ENCODE peak calls at places on chromosomes 16 and 17, in six cellular contexts. One of them, this sample, is unnamed. For H3K4me1, the result is how much of the 10 kb centered on the place peaks cover.

GRCh38 chr16:30895592-30896202 is 717 bp upstream of the CTF1 start:
- DNase-seq in GM23338: no peak
- DNase-seq in testis: no peak
- DNase-seq in tibial artery: no peak
- DNase-seq in mammary epithelial cell: no peak
- DNase-seq in DND-41: no peak
- DNase-seq in this sample: no peak

GRCh38 chr17:64441772-64442549 is 7.0 kb upstream of the MILR1 start:
- DNase-seq in GM23338: no peak
- DNase-seq in testis: peak
- DNase-seq in tibial artery: peak
- DNase-seq in mammary epithelial cell: no peak
- DNase-seq in DND-41: peak
- DNase-seq in this sample: peak

GRCh38 chr16:2482181-2483107 is 7.5 kb downstream of the TBC1D24 start:
- DNase-seq in GM23338: no peak
- DNase-seq in testis: peak
- DNase-seq in tibial artery: no peak
- DNase-seq in mammary epithelial cell: peak
- DNase-seq in DND-41: no peak
- DNase-seq in this sample: no peak

GRCh38 chr16:54233626-54234025 is 53.0 kb downstream of the IRX3 start:
- DNase-seq in GM23338: no peak
- DNase-seq in testis: no peak
- DNase-seq in tibial artery: no peak
- DNase-seq in mammary epithelial cell: no peak
- DNase-seq in DND-41: no peak
- DNase-seq in this sample: no peak

GRCh38 chr17:27986805-27987684 is 55.4 kb upstream of the NLK start:
- DNase-seq in GM23338: no peak
- DNase-seq in testis: no peak
- DNase-seq in tibial artery: no peak
- DNase-seq in mammary epithelial cell: no peak
- DNase-seq in DND-41: no peak
- DNase-seq in this sample: no peak

GRCh38 chr17:32298721-32299578 is 33.3 kb downstream of the RHBDL3 start:
- DNase-seq in GM23338: no peak
- DNase-seq in testis: no peak
- DNase-seq in tibial artery: no peak
- DNase-seq in mammary epithelial cell: no peak
- DNase-seq in DND-41: no peak
- DNase-seq in this sample: no peak

GRCh38 chr16:75256871-75257343 is 5.5 kb upstream of the BCAR1 start:
- DNase-seq in GM23338: no peak
- DNase-seq in testis: no peak
- DNase-seq in tibial artery: peak
- DNase-seq in mammary epithelial cell: no peak
- DNase-seq in DND-41: no peak
- DNase-seq in this sample: no peak

GRCh38 chr17:64083571-64084085 is 46.3 kb downstream of the ERN1 start:
- DNase-seq in GM23338: no peak
- DNase-seq in testis: no peak
- DNase-seq in tibial artery: no peak
- DNase-seq in mammary epithelial cell: no peak
- DNase-seq in DND-41: no peak
- DNase-seq in this sample: no peak

GRCh38 chr16:72788269-72788809 is 259.6 kb downstream of the ZFHX3 start:
- DNase-seq in GM23338: no peak
- DNase-seq in testis: no peak
- DNase-seq in tibial artery: no peak
- DNase-seq in mammary epithelial cell: no peak
- DNase-seq in DND-41: no peak
- DNase-seq in this sample: no peak

GRCh38 chr17:31697838-31698237 is 161.2 kb downstream of the COPRS start:
- DNase-seq in GM23338: no peak
- DNase-seq in testis: no peak
- DNase-seq in tibial artery: no peak
- DNase-seq in mammary epithelial cell: no peak
- DNase-seq in DND-41: no peak
- DNase-seq in this sample: no peak

GRCh38 chr17:75771334-75772281 is 6.6 kb upstream of the GALK1 start:
- DNase-seq in GM23338: no peak
- DNase-seq in testis: no peak
- DNase-seq in tibial artery: peak
- DNase-seq in mammary epithelial cell: no peak
- DNase-seq in DND-41: no peak
- DNase-seq in this sample: no peak

GRCh38 chr16:47604306-47604705 is 143.2 kb downstream of the PHKB start:
- DNase-seq in GM23338: no peak
- DNase-seq in testis: no peak
- DNase-seq in tibial artery: no peak
- DNase-seq in mammary epithelial cell: no peak
- DNase-seq in DND-41: no peak
- DNase-seq in this sample: no peak

GRCh38 chr16:57485916-57486857 is at the start of gene DOK4:
- DNase-seq in GM23338: peak
- DNase-seq in testis: peak
- DNase-seq in tibial artery: peak
- DNase-seq in mammary epithelial cell: peak
- DNase-seq in DND-41: peak
- DNase-seq in this sample: peak

GRCh38 chr16:58010886-58011285 is 9.7 kb downstream of the USB1 start:
- DNase-seq in GM23338: no peak
- DNase-seq in testis: no peak
- DNase-seq in tibial artery: no peak
- DNase-seq in mammary epithelial cell: no peak
- DNase-seq in DND-41: no peak
- DNase-seq in this sample: no peak

GRCh38 chr16:1877804-1878203 is 5.8 kb upstream of the MEIOB start:
- DNase-seq in GM23338: no peak
- DNase-seq in testis: no peak
- DNase-seq in tibial artery: no peak
- DNase-seq in mammary epithelial cell: no peak
- DNase-seq in DND-41: no peak
- DNase-seq in this sample: no peak

GRCh38 chr16:71526111-71526998 is at the start of gene CHST4:
- DNase-seq in GM23338: peak
- DNase-seq in testis: no peak
- DNase-seq in tibial artery: no peak
- DNase-seq in mammary epithelial cell: peak
- DNase-seq in DND-41: no peak
- DNase-seq in this sample: no peak

GRCh38 chr17:44216674-44217073 is 2.8 kb downstream of the UBTF start:
- DNase-seq in GM23338: no peak
- DNase-seq in testis: no peak
- DNase-seq in tibial artery: no peak
- DNase-seq in mammary epithelial cell: no peak
- DNase-seq in DND-41: no peak
- DNase-seq in this sample: no peak

GRCh38 chr17:44217738-44218343 is 1.6 kb downstream of the UBTF start:
- DNase-seq in GM23338: peak
- DNase-seq in testis: no peak
- DNase-seq in tibial artery: no peak
- DNase-seq in mammary epithelial cell: no peak
- DNase-seq in DND-41: no peak
- DNase-seq in this sample: no peak

GRCh38 chr17:44214230-44214494 is 5.3 kb downstream of the UBTF start:
- DNase-seq in GM23338: no peak
- DNase-seq in testis: no peak
- DNase-seq in tibial artery: no peak
- DNase-seq in mammary epithelial cell: no peak
- DNase-seq in DND-41: no peak
- DNase-seq in this sample: no peak

GRCh38 chr17:44214896-44215295 is 4.6 kb downstream of the UBTF start:
- DNase-seq in GM23338: no peak
- DNase-seq in testis: no peak
- DNase-seq in tibial artery: no peak
- DNase-seq in mammary epithelial cell: no peak
- DNase-seq in DND-41: no peak
- DNase-seq in this sample: no peak

DNA sequence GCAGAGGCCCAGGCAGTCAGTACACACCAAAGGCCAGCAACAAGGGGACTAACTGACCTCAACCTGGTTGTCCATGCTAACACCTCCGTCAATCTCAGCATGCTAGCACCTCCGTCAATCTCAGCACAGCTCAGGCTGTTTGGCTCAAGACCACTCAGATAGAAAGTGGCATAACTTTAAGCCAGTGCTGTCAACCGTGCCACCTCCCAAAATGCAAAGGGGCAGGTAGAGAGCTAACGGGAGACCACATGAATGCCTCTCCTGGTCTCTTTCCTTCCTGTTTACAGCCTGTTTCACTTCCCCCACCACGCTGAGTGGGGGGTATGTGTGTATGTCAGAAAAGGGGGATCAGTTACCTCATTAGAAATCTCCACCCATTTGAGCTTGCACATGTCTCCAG is 3.3 kb downstream of the UBTF start:
- DNase-seq in GM23338: no peak
- DNase-seq in testis: no peak
- DNase-seq in tibial artery: no peak
- DNase-seq in mammary epithelial cell: no peak
- DNase-seq in DND-41: peak
- DNase-seq in this sample: peak
- H3K27ac ChIP-seq in GM23338: no peak
- H3K27ac ChIP-seq in testis: no peak
- H3K27ac ChIP-seq in tibial artery: no peak
- H3K27ac ChIP-seq in mammary epithelial cell: no peak
- H3K27ac ChIP-seq in DND-41: peak
- H3K27ac ChIP-seq in this sample: peak

DNA sequence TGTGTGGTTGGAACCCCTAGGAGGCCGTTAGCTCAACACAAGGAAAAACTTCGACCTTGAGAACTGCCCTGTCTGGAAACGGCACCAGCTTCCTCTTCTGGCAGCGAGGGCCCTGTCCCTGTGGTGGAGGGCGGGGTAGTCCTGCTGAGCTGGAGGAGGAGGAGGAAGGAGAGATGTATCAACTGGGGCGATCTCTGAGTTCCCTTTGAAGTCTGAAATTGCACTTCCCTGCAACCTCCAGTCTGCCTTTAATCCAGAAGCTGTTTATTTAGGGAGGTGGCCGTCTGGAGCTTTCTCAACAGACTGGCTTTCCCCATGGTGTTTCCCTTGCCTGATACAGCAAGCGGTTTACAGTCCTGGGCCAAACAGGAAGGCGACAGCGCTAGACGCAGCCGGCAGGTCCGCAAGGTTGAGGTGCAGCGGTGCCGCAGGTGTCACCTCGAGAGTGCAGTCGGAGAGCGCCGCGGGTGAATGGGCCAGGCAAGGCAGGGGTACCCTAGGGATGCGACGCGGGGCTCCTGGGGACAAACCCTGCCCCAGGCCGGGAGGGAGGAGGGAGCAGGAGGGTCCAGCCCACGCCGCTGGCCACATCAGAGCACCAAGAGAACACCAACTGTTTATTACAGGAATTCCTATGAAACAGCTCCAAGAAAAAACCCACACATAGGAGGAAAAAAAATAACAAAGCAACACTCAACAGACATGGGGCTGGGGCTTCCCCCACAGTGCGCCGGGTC is 11.3 kb upstream of the MRPS23 start:
- DNase-seq in GM23338: peak
- DNase-seq in testis: peak
- DNase-seq in tibial artery: peak
- DNase-seq in mammary epithelial cell: no peak
- DNase-seq in DND-41: peak
- DNase-seq in this sample: peak
- H3K4me1 ChIP-seq in GM23338: under half
- H3K4me1 ChIP-seq in testis: under half
- H3K4me1 ChIP-seq in tibial artery: under half
- H3K4me1 ChIP-seq in mammary epithelial cell: under half
- H3K4me1 ChIP-seq in DND-41: under half
- H3K4me1 ChIP-seq in this sample: under half

GRCh38 chr16:89448656-89449055 is 41.7 kb downstream of the ANKRD11 start:
- DNase-seq in GM23338: no peak
- DNase-seq in testis: no peak
- DNase-seq in tibial artery: no peak
- DNase-seq in mammary epithelial cell: no peak
- DNase-seq in DND-41: no peak
- DNase-seq in this sample: no peak

GRCh38 chr16:89444151-89444723 is 46.1 kb downstream of the ANKRD11 start:
- DNase-seq in GM23338: no peak
- DNase-seq in testis: no peak
- DNase-seq in tibial artery: no peak
- DNase-seq in mammary epithelial cell: no peak
- DNase-seq in DND-41: peak
- DNase-seq in this sample: no peak

GRCh38 chr16:89446136-89446974 is 44.0 kb downstream of the ANKRD11 start:
- DNase-seq in GM23338: no peak
- DNase-seq in testis: no peak
- DNase-seq in tibial artery: no peak
- DNase-seq in mammary epithelial cell: no peak
- DNase-seq in DND-41: no peak
- DNase-seq in this sample: no peak

GRCh38 chr16:89445166-89445565 is 45.2 kb downstream of the ANKRD11 start:
- DNase-seq in GM23338: no peak
- DNase-seq in testis: no peak
- DNase-seq in tibial artery: no peak
- DNase-seq in mammary epithelial cell: no peak
- DNase-seq in DND-41: no peak
- DNase-seq in this sample: no peak

DNA sequence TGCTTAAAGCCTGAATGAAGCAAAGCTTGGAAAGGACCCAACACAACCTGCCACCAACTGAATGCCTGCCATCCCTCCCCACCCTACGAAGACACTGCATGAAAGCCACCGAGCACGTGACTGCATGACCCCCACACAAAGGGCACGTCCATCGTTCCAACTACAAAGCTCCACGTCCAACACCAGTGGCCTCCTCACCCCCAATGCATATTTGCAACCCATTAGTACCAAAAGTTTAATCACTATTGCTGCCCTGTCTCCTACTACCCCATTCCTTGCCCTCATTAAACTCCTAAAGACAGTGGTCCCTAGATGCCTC is 43.4 kb downstream of the ANKRD11 start:
- DNase-seq in GM23338: no peak
- DNase-seq in testis: no peak
- DNase-seq in tibial artery: no peak
- DNase-seq in mammary epithelial cell: no peak
- DNase-seq in DND-41: no peak
- DNase-seq in this sample: no peak
- H3K27ac ChIP-seq in GM23338: peak
- H3K27ac ChIP-seq in testis: no peak
- H3K27ac ChIP-seq in tibial artery: no peak
- H3K27ac ChIP-seq in mammary epithelial cell: no peak
- H3K27ac ChIP-seq in DND-41: peak
- H3K27ac ChIP-seq in this sample: no peak

GRCh38 chr17:3796110-3796821 is 4.7 kb downstream of the ITGAE start:
- DNase-seq in GM23338: no peak
- DNase-seq in testis: no peak
- DNase-seq in tibial artery: no peak
- DNase-seq in mammary epithelial cell: no peak
- DNase-seq in DND-41: peak
- DNase-seq in this sample: peak

GRCh38 chr17:3800362-3801042 is 486 bp downstream of the ITGAE start:
- DNase-seq in GM23338: no peak
- DNase-seq in testis: no peak
- DNase-seq in tibial artery: no peak
- DNase-seq in mammary epithelial cell: no peak
- DNase-seq in DND-41: no peak
- DNase-seq in this sample: no peak

GRCh38 chr17:3799181-3799627 is 1.8 kb downstream of the ITGAE start:
- DNase-seq in GM23338: no peak
- DNase-seq in testis: no peak
- DNase-seq in tibial artery: no peak
- DNase-seq in mammary epithelial cell: no peak
- DNase-seq in DND-41: no peak
- DNase-seq in this sample: no peak

GRCh38 chr17:3796822-3797170 is 4.2 kb downstream of the ITGAE start:
- DNase-seq in GM23338: no peak
- DNase-seq in testis: no peak
- DNase-seq in tibial artery: no peak
- DNase-seq in mammary epithelial cell: no peak
- DNase-seq in DND-41: peak
- DNase-seq in this sample: no peak

GRCh38 chr17:3798273-3799180 is 2.5 kb downstream of the ITGAE start:
- DNase-seq in GM23338: no peak
- DNase-seq in testis: peak
- DNase-seq in tibial artery: no peak
- DNase-seq in mammary epithelial cell: no peak
- DNase-seq in DND-41: no peak
- DNase-seq in this sample: no peak
- H3K4me1 ChIP-seq in GM23338: under half
- H3K4me1 ChIP-seq in testis: under half
- H3K4me1 ChIP-seq in tibial artery: under half
- H3K4me1 ChIP-seq in mammary epithelial cell: under half
- H3K4me1 ChIP-seq in DND-41: under half
- H3K4me1 ChIP-seq in this sample: under half

This sample was measured in naive thymus-derived CD4-positive, alpha-beta T cell.